ENCODE peak calls at places on chromosomes 11 and 22, in six cellular contexts. C, N, B, R, L and D are unnamed samples. For H3K4me1 and H3K9me3, the result is how much of the 10 kb centered on the place peaks cover.

GRCh38 chr11:12496181-12497025 is 119.0 kb downstream of the PARVA start:
- DNase-seq in C (no peak), N (no peak), B (no peak), R (peak), L (no peak), D (no peak)

GRCh38 chr11:99069831-99070444 is 49.2 kb downstream of the CNTN5 start:
- DNase-seq in C (peak), N (no peak), B (peak), R (peak), L (peak), D (no peak)

GRCh38 chr11:104142701-104143100 is 21.2 kb downstream of the PDGFD start:
- DNase-seq in C (no peak), N (no peak), B (no peak), R (no peak), L (no peak), D (no peak)

GRCh38 chr22:39300198-39300830 is 19.1 kb downstream of the RPL3 start:
- DNase-seq in C (peak), N (peak), B (peak), R (peak), L (peak), D (no peak)

GRCh38 chr11:14653090-14653489 is 9.5 kb downstream of the PDE3B start:
- DNase-seq in C (no peak), N (no peak), B (no peak), R (no peak), L (no peak), D (no peak)

GRCh38 chr11:120904116-120904515 is 119.8 kb upstream of the TBCEL start:
- DNase-seq in C (no peak), N (no peak), B (no peak), R (no peak), L (no peak), D (no peak)

GRCh38 chr11:116879789-116880402 is 42.5 kb upstream of the APOA1 start:
- DNase-seq in C (peak), N (no peak), B (no peak), R (no peak), L (peak), D (no peak)

GRCh38 chr22:24431309-24432034 is 4.1 kb downstream of the ADORA2A start:
- DNase-seq in C (no peak), N (no peak), B (peak), R (no peak), L (no peak), D (no peak)

GRCh38 chr11:79425463-79425862 is 15.4 kb downstream of the TENM4 start:
- DNase-seq in C (no peak), N (no peak), B (no peak), R (no peak), L (no peak), D (no peak)

GRCh38 chr22:31241200-31241599 is 29.1 kb downstream of the LIMK2 start:
- DNase-seq in C (no peak), N (no peak), B (no peak), R (peak), L (no peak), D (no peak)

GRCh38 chr11:97069160-97069559 is 679.3 kb downstream of the JRKL start:
- DNase-seq in C (no peak), N (no peak), B (no peak), R (no peak), L (no peak), D (no peak)

GRCh38 chr22:30572840-30573593 is 1.4 kb downstream of the GAL3ST1 start:
- DNase-seq in C (no peak), N (no peak), B (no peak), R (no peak), L (peak), D (no peak)

GRCh38 chr11:72741429-72741833 is 10.8 kb downstream of the ARAP1 start:
- DNase-seq in C (peak), N (peak), B (peak), R (no peak), L (peak), D (peak)

GRCh38 chr11:60763692-60764369 is 7.2 kb downstream of the MS4A15 start:
- DNase-seq in C (no peak), N (no peak), B (no peak), R (no peak), L (no peak), D (no peak)

GRCh38 chr11:128480665-128481064 is 106.7 kb downstream of the ETS1 start:
- DNase-seq in C (no peak), N (no peak), B (no peak), R (no peak), L (no peak), D (no peak)

GRCh38 chr11:128480066-128480465 is 107.3 kb downstream of the ETS1 start:
- DNase-seq in C (no peak), N (no peak), B (no peak), R (no peak), L (no peak), D (no peak)

GRCh38 chr11:128482092-128482491 is 105.3 kb downstream of the ETS1 start:
- DNase-seq in C (no peak), N (no peak), B (no peak), R (no peak), L (no peak), D (no peak)

GRCh38 chr11:128482512-128483191 is 104.7 kb downstream of the ETS1 start:
- DNase-seq in C (no peak), N (no peak), B (no peak), R (no peak), L (no peak), D (peak)

DNA sequence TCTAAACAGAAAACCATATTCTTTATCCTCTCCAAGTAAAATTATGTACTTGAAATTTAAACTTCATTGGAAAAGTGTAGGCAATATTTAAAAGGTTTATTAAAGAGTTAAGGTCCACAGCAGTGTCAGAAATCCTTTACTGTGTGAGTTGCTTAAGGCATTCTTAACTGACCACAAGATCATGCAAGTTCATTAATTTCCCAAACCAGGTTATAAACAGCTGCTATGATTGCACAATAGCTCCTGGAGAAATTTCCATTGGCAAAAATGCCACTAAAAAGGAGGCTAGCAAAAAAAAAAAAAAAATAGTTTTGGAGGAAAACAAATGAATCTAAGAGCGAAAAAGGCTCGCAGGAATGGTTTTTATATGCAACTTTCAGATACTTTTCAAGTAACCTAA is 106.2 kb downstream of the ETS1 start:
- DNase-seq in C (no peak), N (no peak), B (no peak), R (no peak), L (no peak), D (no peak)
- H3K4me1 ChIP-seq in C (under half), N (half or more), B (half or more), R (under half), L (under half), D (under half)

GRCh38 chr22:47283616-47284270 is 521.3 kb downstream of the TBC1D22A start:
- DNase-seq in C (no peak), N (no peak), B (no peak), R (no peak), L (no peak), D (no peak)
- H3K9me3 ChIP-seq in C (under half), N (under half), B (under half), R (half or more), L (under half), D (under half)

GRCh38 chr22:37241351-37242142 is 2.5 kb downstream of the RAC2 start:
- DNase-seq in C (no peak), N (no peak), B (peak), R (peak), L (peak), D (peak)

GRCh38 chr22:37242395-37242918 is 1.6 kb downstream of the RAC2 start:
- DNase-seq in C (peak), N (peak), B (peak), R (peak), L (peak), D (peak)

GRCh38 chr22:37244922-37245722 is 1.1 kb upstream of the RAC2 start:
- DNase-seq in C (no peak), N (no peak), B (peak), R (peak), L (no peak), D (peak)

GRCh38 chr22:37244114-37244921 is at the start of gene RAC2:
- DNase-seq in C (peak), N (peak), B (peak), R (peak), L (peak), D (peak)

GRCh38 chr22:37243402-37244113 is 511 bp downstream of the RAC2 start:
- DNase-seq in C (no peak), N (no peak), B (peak), R (peak), L (no peak), D (no peak)
- H3K4me3 ChIP-seq in C (no peak), N (peak), B (peak), R (no peak), L (no peak), D (no peak)

GRCh38 chr22:42173183-42173926 is 42.7 kb upstream of the CYP2D6 start:
- DNase-seq in C (peak), N (no peak), B (no peak), R (no peak), L (no peak), D (no peak)
- H3K4me1 ChIP-seq in C (under half), N (under half), B (under half), R (under half), L (under half), D (under half)

DNA sequence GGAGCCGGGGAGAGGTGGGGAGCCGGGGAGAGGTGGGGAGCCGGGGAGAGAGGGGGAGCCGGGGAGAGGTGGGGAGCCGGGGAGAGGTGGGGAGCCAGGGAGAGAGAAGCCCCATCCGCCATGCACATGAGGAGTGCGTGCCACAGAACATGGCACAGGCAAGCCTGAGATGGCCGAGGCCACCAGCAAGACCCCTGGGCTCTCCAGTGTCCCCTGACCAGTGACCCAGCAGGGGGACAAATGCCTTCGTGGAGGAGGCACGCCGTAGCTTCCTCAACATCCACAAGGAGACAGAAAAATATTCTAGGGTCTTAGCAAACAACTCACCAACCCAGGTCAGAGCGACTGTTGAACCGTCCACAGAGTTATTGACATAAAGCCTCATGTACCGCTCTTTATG is 618.8 kb downstream of the TBC1D22A start:
- DNase-seq in C (no peak), N (no peak), B (no peak), R (no peak), L (no peak), D (no peak)
- H3K9me3 ChIP-seq in C (under half), N (under half), B (under half), R (half or more), L (under half), D (under half)